ENCODE peak calls at places on chromosomes 7 and 10, in nine cellular contexts. G, I, U, Y, E, P, W, N and A are unnamed samples.

GRCh38 chr10:96359616-96360015 is 814 bp upstream of the OPALIN start:
- DNase-seq in N (no peak), E (no peak), U (no peak), W (no peak), I (no peak), P (no peak), G (no peak), Y (no peak), A (no peak)

GRCh38 chr7:35036361-35037171 is 719 bp downstream of the DPY19L1 start:
- DNase-seq in P (peak; percentile 59), Y (peak; percentile 41), G (peak; percentile 41), I (peak; percentile 34), E (peak; percentile 80), U (no peak), N (peak; percentile 87), W (peak; percentile 14), A (peak; percentile 47)

GRCh38 chr10:77111611-77112550 is 525.7 kb downstream of the KCNMA1 start:
- DNase-seq in U (no peak), G (no peak), I (peak; percentile 21), W (no peak), N (no peak), Y (peak; percentile 68), E (peak; percentile 71), P (peak; percentile 76), A (peak; percentile 7)

GRCh38 chr7:1847260-1848001 is 177.4 kb downstream of the ELFN1 start:
- DNase-seq in P (no peak), G (no peak), E (no peak), U (no peak), N (peak; percentile 51), W (no peak), Y (no peak), I (no peak), A (no peak)

GRCh38 chr10:75021851-75022250 is 89.6 kb upstream of the SAMD8 start:
- DNase-seq in P (no peak), I (peak; percentile 84), Y (no peak), N (no peak), U (no peak), G (peak; percentile 48), E (no peak), W (no peak), A (no peak)

GRCh38 chr7:77651544-77652162 is 44.6 kb upstream of the RSBN1L start:
- DNase-seq in W (no peak), Y (peak; percentile 32), G (no peak), U (no peak), P (peak; percentile 32), I (no peak), N (no peak), E (peak; percentile 26), A (peak; percentile 20)

GRCh38 chr10:22554481-22555182 is 159.7 kb downstream of the PIP4K2A start:
- DNase-seq in U (peak; percentile 23), N (peak; percentile 91), Y (peak; percentile 22), G (peak; percentile 25), E (no peak), W (peak; percentile 25), I (peak; percentile 24), P (no peak), A (no peak)

GRCh38 chr10:73590881-73591577 is at the start of gene USP54:
- DNase-seq in N (no peak), I (no peak), U (peak; percentile 44), G (no peak), E (peak; percentile 71), W (no peak), P (peak; percentile 28), Y (peak; percentile 74), A (no peak)

GRCh38 chr10:97916586-97916985 is 66.9 kb downstream of the GOLGA7B start:
- DNase-seq in I (no peak), W (no peak), E (no peak), Y (no peak), P (no peak), U (peak; percentile 69), G (no peak), N (no peak), A (no peak)

GRCh38 chr10:104925232-104925851 is 284.3 kb downstream of the SORCS3 start:
- DNase-seq in P (peak; percentile 56), W (no peak), N (no peak), I (peak; percentile 47), G (no peak), E (peak; percentile 40), U (no peak), Y (peak; percentile 41), A (peak; percentile 27)

GRCh38 chr7:27092753-27093097 is 3.1 kb downstream of the HOXA1 start:
- DNase-seq in P (no peak), W (no peak), U (no peak), I (no peak), N (no peak), Y (no peak), E (no peak), G (no peak), A (no peak)

GRCh38 chr10:4316166-4316810 is 509.7 kb upstream of the AKR1E2 start:
- DNase-seq in Y (no peak), P (no peak), E (peak; percentile 99), U (peak; percentile 24), N (no peak), W (no peak), I (no peak), G (no peak), A (no peak)

GRCh38 chr10:97676770-97677581 is 10.1 kb downstream of the AVPI1 start:
- DNase-seq in U (no peak), I (no peak), Y (peak; percentile 65), N (no peak), E (peak; percentile 40), W (no peak), G (peak; percentile 24), P (peak; percentile 77), A (peak; percentile 39)

GRCh38 chr10:44386546-44387052 is 1.7 kb upstream of the CXCL12 start:
- DNase-seq in P (peak; percentile 48), W (no peak), Y (no peak), I (no peak), N (peak; percentile 86), U (no peak), E (peak; percentile 62), G (no peak), A (peak; percentile 52)

GRCh38 chr7:116952640-116953371 is 495 bp upstream of the ST7 start:
- DNase-seq in E (peak; percentile 18), N (no peak), W (no peak), U (peak; percentile 34), Y (no peak), P (peak; percentile 59), G (no peak), I (peak; percentile 49), A (no peak)

GRCh38 chr7:142603870-142604448 is 145.3 kb upstream of the PRSS1 start:
- DNase-seq in E (peak; percentile 68), W (no peak), U (no peak), I (no peak), N (no peak), Y (peak; percentile 50), P (peak; percentile 66), G (no peak), A (peak; percentile 51)

GRCh38 chr7:129750091-129750870 is 138.8 kb downstream of the NRF1 start:
- DNase-seq in I (no peak), U (no peak), W (no peak), G (no peak), E (no peak), N (no peak), P (no peak), Y (peak; percentile 25), A (no peak)

GRCh38 chr10:68153473-68154210 is 44.4 kb downstream of the MYPN start:
- DNase-seq in P (peak; percentile 99), W (no peak), N (no peak), G (peak; percentile 5), E (peak; percentile 97), I (peak; percentile 41), Y (peak; percentile 99), U (no peak), A (no peak)

GRCh38 chr10:132482090-132482489 is 55.5 kb upstream of the INPP5A start:
- DNase-seq in I (no peak), U (peak; percentile 71), E (peak; percentile 70), Y (peak; percentile 92), W (no peak), G (no peak), N (no peak), P (no peak), A (no peak)

GRCh38 chr7:113394856-113395255 is 276.5 kb upstream of the SMIM30 start:
- DNase-seq in G (no peak), Y (no peak), I (no peak), W (no peak), U (no peak), P (no peak), E (no peak), N (no peak), A (no peak)

GRCh38 chr7:104902183-104902582 is 111.8 kb upstream of the KMT2E start:
- DNase-seq in I (no peak), P (no peak), U (no peak), Y (no peak), E (no peak), G (no peak), W (no peak), N (no peak), A (no peak)

GRCh38 chr7:31432831-31433340 is 81.0 kb upstream of the ITPRID1 start:
- DNase-seq in I (no peak), Y (peak; percentile 73), U (no peak), P (peak; percentile 20), E (peak; percentile 43), G (no peak), N (no peak), W (no peak), A (no peak)

GRCh38 chr7:143008007-143008901 is 18.7 kb downstream of the OR9A2 start:
- DNase-seq in N (peak; percentile 88), U (peak; percentile 72), I (peak; percentile 46), Y (peak; percentile 47), P (peak; percentile 63), E (peak; percentile 55), G (no peak), W (peak; percentile 19), A (peak; percentile 85)

GRCh38 chr10:30459283-30459682 is 25.3 kb downstream of the MAP3K8 start:
- DNase-seq in Y (no peak), E (no peak), I (no peak), P (no peak), U (no peak), N (no peak), W (no peak), G (no peak), A (no peak)

GRCh38 chr10:4034907-4035581 is 250.0 kb upstream of the KLF6 start:
- DNase-seq in P (no peak), E (peak; percentile 70), W (no peak), N (no peak), U (no peak), I (peak; percentile 1), Y (peak; percentile 43), G (no peak), A (peak; percentile 22)

GRCh38 chr10:100742936-100743335 is 2.4 kb upstream of the PAX2 start:
- DNase-seq in G (no peak), I (no peak), U (no peak), E (no peak), Y (no peak), P (no peak), W (no peak), N (peak; percentile 65), A (no peak)

GRCh38 chr10:101138788-101139420 is 7.8 kb downstream of the TLX1 start:
- DNase-seq in Y (no peak), W (no peak), G (no peak), P (no peak), U (no peak), E (no peak), N (no peak), I (no peak), A (no peak)

GRCh38 chr7:128115821-128116723 is 84.8 kb upstream of the LRRC4 start:
- DNase-seq in U (no peak), N (no peak), I (no peak), E (no peak), P (no peak), Y (no peak), W (no peak), G (no peak), A (no peak)

GRCh38 chr10:44393834-44394547 is 9.1 kb upstream of the CXCL12 start:
- DNase-seq in Y (no peak), W (no peak), P (no peak), U (no peak), E (no peak), G (no peak), N (no peak), I (no peak), A (no peak)

GRCh38 chr7:151806938-151807775 is 69.8 kb downstream of the PRKAG2 start:
- DNase-seq in Y (no peak), U (no peak), N (no peak), W (no peak), P (no peak), G (no peak), I (no peak), E (no peak), A (no peak)

GRCh38 chr10:34918060-34918840 is 103.2 kb upstream of the PARD3 start:
- DNase-seq in N (no peak), E (no peak), G (no peak), P (no peak), Y (no peak), W (no peak), U (no peak), I (no peak), A (no peak)